ENCODE peak calls at places on chromosomes 16 and 17, in eight cellular contexts. One of them, this sample, is unnamed.

GRCh38 chr17:17239832-17240231 is 2.9 kb upstream of the FLCN start:
- DNase-seq in C1 segment of cervical spinal cord: no peak
- DNase-seq in neural progenitor cell: no peak
- DNase-seq in HFFc6: no peak
- DNase-seq in stimulated activated CD8-positive, alpha-beta memory T cell treated with anti-CD3 and anti-CD28 coated beads, Interleukin-7, amount 100 ng/mL, for 1 hour: no peak
- DNase-seq in NAMALWA: no peak
- DNase-seq in SHP77 treated with DMSO at 0.1 percent for 48 hours: no peak
- DNase-seq in NCI-H345: no peak
- DNase-seq in this sample: no peak

GRCh38 chr16:25109643-25110042 is 1.9 kb upstream of the LCMT1 start:
- DNase-seq in NAMALWA: no peak
- DNase-seq in NCI-H345: no peak
- DNase-seq in HFFc6: peak; percentile 98
- DNase-seq in SHP77 treated with DMSO at 0.1 percent for 48 hours: no peak
- DNase-seq in stimulated activated CD8-positive, alpha-beta memory T cell treated with anti-CD3 and anti-CD28 coated beads, Interleukin-7, amount 100 ng/mL, for 1 hour: no peak
- DNase-seq in C1 segment of cervical spinal cord: no peak
- DNase-seq in neural progenitor cell: no peak
- DNase-seq in this sample: no peak

GRCh38 chr17:3884188-3884587 is 8.7 kb downstream of the CAMKK1 start:
- DNase-seq in NAMALWA: no peak
- DNase-seq in SHP77 treated with DMSO at 0.1 percent for 48 hours: no peak
- DNase-seq in stimulated activated CD8-positive, alpha-beta memory T cell treated with anti-CD3 and anti-CD28 coated beads, Interleukin-7, amount 100 ng/mL, for 1 hour: no peak
- DNase-seq in HFFc6: no peak
- DNase-seq in NCI-H345: no peak
- DNase-seq in neural progenitor cell: no peak
- DNase-seq in C1 segment of cervical spinal cord: no peak
- DNase-seq in this sample: no peak

GRCh38 chr17:47698749-47699535 is 5.0 kb downstream of the TBKBP1 start:
- DNase-seq in NAMALWA: peak; percentile 76
- DNase-seq in C1 segment of cervical spinal cord: no peak
- DNase-seq in stimulated activated CD8-positive, alpha-beta memory T cell treated with anti-CD3 and anti-CD28 coated beads, Interleukin-7, amount 100 ng/mL, for 1 hour: peak; percentile 68
- DNase-seq in NCI-H345: peak; percentile 35
- DNase-seq in SHP77 treated with DMSO at 0.1 percent for 48 hours: no peak
- DNase-seq in HFFc6: peak; percentile 37
- DNase-seq in neural progenitor cell: peak; percentile 75
- DNase-seq in this sample: peak; percentile 66

GRCh38 chr17:58577696-58578095 is 63.3 kb upstream of the MTMR4 start:
- DNase-seq in NCI-H345: no peak
- DNase-seq in neural progenitor cell: peak; percentile 86
- DNase-seq in C1 segment of cervical spinal cord: no peak
- DNase-seq in NAMALWA: peak; percentile 70
- DNase-seq in SHP77 treated with DMSO at 0.1 percent for 48 hours: no peak
- DNase-seq in HFFc6: no peak
- DNase-seq in stimulated activated CD8-positive, alpha-beta memory T cell treated with anti-CD3 and anti-CD28 coated beads, Interleukin-7, amount 100 ng/mL, for 1 hour: peak; percentile 1
- DNase-seq in this sample: peak; percentile 79

GRCh38 chr17:68759343-68760140 is 158.4 kb upstream of the FAM20A start:
- DNase-seq in NAMALWA: peak; percentile 79
- DNase-seq in neural progenitor cell: peak; percentile 90
- DNase-seq in HFFc6: peak; percentile 91
- DNase-seq in SHP77 treated with DMSO at 0.1 percent for 48 hours: peak; percentile 68
- DNase-seq in NCI-H345: peak; percentile 88
- DNase-seq in stimulated activated CD8-positive, alpha-beta memory T cell treated with anti-CD3 and anti-CD28 coated beads, Interleukin-7, amount 100 ng/mL, for 1 hour: peak; percentile 2
- DNase-seq in C1 segment of cervical spinal cord: no peak
- DNase-seq in this sample: peak; percentile 67

GRCh38 chr17:10987786-10988185 is 149.9 kb upstream of the PIRT start:
- DNase-seq in SHP77 treated with DMSO at 0.1 percent for 48 hours: no peak
- DNase-seq in NCI-H345: no peak
- DNase-seq in neural progenitor cell: no peak
- DNase-seq in stimulated activated CD8-positive, alpha-beta memory T cell treated with anti-CD3 and anti-CD28 coated beads, Interleukin-7, amount 100 ng/mL, for 1 hour: no peak
- DNase-seq in C1 segment of cervical spinal cord: no peak
- DNase-seq in NAMALWA: no peak
- DNase-seq in HFFc6: no peak
- DNase-seq in this sample: no peak

GRCh38 chr17:45584092-45585036 is 93.8 kb upstream of the PLEKHM1 start:
- DNase-seq in C1 segment of cervical spinal cord: no peak
- DNase-seq in neural progenitor cell: peak; percentile 75
- DNase-seq in NCI-H345: no peak
- DNase-seq in SHP77 treated with DMSO at 0.1 percent for 48 hours: no peak
- DNase-seq in HFFc6: no peak
- DNase-seq in NAMALWA: peak; percentile 84
- DNase-seq in stimulated activated CD8-positive, alpha-beta memory T cell treated with anti-CD3 and anti-CD28 coated beads, Interleukin-7, amount 100 ng/mL, for 1 hour: peak; percentile 39
- DNase-seq in this sample: peak; percentile 90

GRCh38 chr17:79830763-79831366 is 8.4 kb downstream of the CBX4 start:
- DNase-seq in NCI-H345: peak; percentile 12
- DNase-seq in NAMALWA: no peak
- DNase-seq in neural progenitor cell: no peak
- DNase-seq in C1 segment of cervical spinal cord: no peak
- DNase-seq in HFFc6: no peak
- DNase-seq in SHP77 treated with DMSO at 0.1 percent for 48 hours: peak; percentile 69
- DNase-seq in stimulated activated CD8-positive, alpha-beta memory T cell treated with anti-CD3 and anti-CD28 coated beads, Interleukin-7, amount 100 ng/mL, for 1 hour: no peak
- DNase-seq in this sample: no peak

GRCh38 chr16:11014159-11014558 is 69.8 kb downstream of the CLEC16A start:
- DNase-seq in stimulated activated CD8-positive, alpha-beta memory T cell treated with anti-CD3 and anti-CD28 coated beads, Interleukin-7, amount 100 ng/mL, for 1 hour: no peak
- DNase-seq in NCI-H345: no peak
- DNase-seq in neural progenitor cell: no peak
- DNase-seq in C1 segment of cervical spinal cord: no peak
- DNase-seq in SHP77 treated with DMSO at 0.1 percent for 48 hours: no peak
- DNase-seq in NAMALWA: no peak
- DNase-seq in HFFc6: peak; percentile 14
- DNase-seq in this sample: no peak

GRCh38 chr17:72772331-72772821 is 320.1 kb downstream of the SLC39A11 start:
- DNase-seq in HFFc6: no peak
- DNase-seq in SHP77 treated with DMSO at 0.1 percent for 48 hours: no peak
- DNase-seq in NCI-H345: no peak
- DNase-seq in C1 segment of cervical spinal cord: no peak
- DNase-seq in neural progenitor cell: no peak
- DNase-seq in stimulated activated CD8-positive, alpha-beta memory T cell treated with anti-CD3 and anti-CD28 coated beads, Interleukin-7, amount 100 ng/mL, for 1 hour: no peak
- DNase-seq in NAMALWA: peak; percentile 43
- DNase-seq in this sample: peak; percentile 94

GRCh38 chr16:23836078-23836403 is 258 bp downstream of the PRKCB start:
- DNase-seq in NCI-H345: no peak
- DNase-seq in stimulated activated CD8-positive, alpha-beta memory T cell treated with anti-CD3 and anti-CD28 coated beads, Interleukin-7, amount 100 ng/mL, for 1 hour: no peak
- DNase-seq in HFFc6: no peak
- DNase-seq in NAMALWA: no peak
- DNase-seq in SHP77 treated with DMSO at 0.1 percent for 48 hours: no peak
- DNase-seq in C1 segment of cervical spinal cord: no peak
- DNase-seq in neural progenitor cell: no peak
- DNase-seq in this sample: no peak

This sample was measured in OCI-LY7.